ENCODE peak calls at places on chromosome 14, in four cellular contexts. J is heart left ventricle; R is CD8-positive, alpha-beta T cell; Y is fibroblast of lung. B is an unnamed sample.

GRCh38 chr14:21264025-21264801 is 5.0 kb downstream of the HNRNPC start:
- DNase-seq in J (no peak), R (no peak), Y (peak; percentile 91), B (no peak)

GRCh38 chr14:59595071-59595470 is 18.5 kb upstream of the CCDC175 start:
- DNase-seq in J (no peak), R (no peak), Y (no peak), B (no peak)

GRCh38 chr14:36658091-36659009 is 3.3 kb upstream of the PAX9 start:
- DNase-seq in J (no peak), R (no peak), Y (no peak), B (no peak)

GRCh38 chr14:49621114-49621881 is 699 bp downstream of the MGAT2 start:
- DNase-seq in J (peak; percentile 79), R (peak; percentile 63), Y (peak; percentile 68), B (peak; percentile 80)

GRCh38 chr14:22539831-22540230 is 49.2 kb downstream of the DAD1 start:
- DNase-seq in J (no peak), R (no peak), Y (no peak), B (no peak)

GRCh38 chr14:64194404-64194803 is 99.8 kb downstream of the ESR2 start:
- DNase-seq in J (no peak), R (no peak), Y (no peak), B (no peak)

GRCh38 chr14:91315844-91316267 is 71.4 kb upstream of the GPR68 start:
- DNase-seq in J (no peak), R (peak; percentile 82), Y (no peak), B (no peak)

GRCh38 chr14:39673141-39674133 is 241.2 kb upstream of the FBXO33 start:
- DNase-seq in J (no peak), R (no peak), Y (peak; percentile 69), B (no peak)

GRCh38 chr14:104442107-104442551 is 137.4 kb upstream of the C14orf180 start:
- DNase-seq in J (no peak), R (peak; percentile 4), Y (no peak), B (no peak)

GRCh38 chr14:63277784-63278183 is 41.0 kb downstream of the GPHB5 start:
- DNase-seq in J (no peak), R (no peak), Y (peak; percentile 12), B (no peak)

GRCh38 chr14:94135476-94135875 is 6.1 kb upstream of the IFI27L2 start:
- DNase-seq in J (no peak), R (no peak), Y (no peak), B (no peak)

GRCh38 chr14:103663506-103663905 is 34.5 kb downstream of the KLC1 start:
- DNase-seq in J (no peak), R (no peak), Y (no peak), B (no peak)

GRCh38 chr14:79992799-79993198 is 218.5 kb downstream of the DIO2 start:
- DNase-seq in J (no peak), R (no peak), Y (no peak), B (no peak)

GRCh38 chr14:36161781-36162180 is 14.7 kb downstream of the PTCSC3 start:
- DNase-seq in J (no peak), R (no peak), Y (no peak), B (no peak)

GRCh38 chr14:97164014-97164413 is 366.8 kb downstream of the VRK1 start:
- DNase-seq in J (no peak), R (no peak), Y (no peak), B (no peak)

GRCh38 chr14:94612174-94612573 is at the start of gene SERPINA3:
- DNase-seq in J (no peak), R (no peak), Y (peak; percentile 40), B (no peak)

GRCh38 chr14:81199084-81199483 is 21.7 kb downstream of the GTF2A1 start:
- DNase-seq in J (no peak), R (no peak), Y (no peak), B (no peak)

GRCh38 chr14:65214741-65215140 is 112.4 kb upstream of the MAX start:
- DNase-seq in J (no peak), R (no peak), Y (no peak), B (no peak)

GRCh38 chr14:73755434-73756014 is 41.3 kb upstream of the PNMA1 start:
- DNase-seq in J (no peak), R (no peak), Y (no peak), B (peak; percentile 58)

GRCh38 chr14:54866588-54866987 is 36.0 kb downstream of the GCH1 start:
- DNase-seq in J (no peak), R (no peak), Y (no peak), B (peak; percentile 21)

GRCh38 chr14:94041551-94042346 is 15.6 kb downstream of the OTUB2 start:
- DNase-seq in J (peak; percentile 49), R (no peak), Y (peak; percentile 75), B (no peak)

GRCh38 chr14:60958146-60958545 is 22.7 kb downstream of the TRMT5 start:
- DNase-seq in J (no peak), R (no peak), Y (no peak), B (no peak)

GRCh38 chr14:35971965-35972630 is 146.0 kb downstream of the BRMS1L start:
- DNase-seq in J (no peak), R (no peak), Y (no peak), B (no peak)

GRCh38 chr14:94559638-94560290 is 1.5 kb upstream of the SERPINA4 start:
- DNase-seq in J (no peak), R (no peak), Y (no peak), B (no peak)

GRCh38 chr14:80109055-80109454 is 102.2 kb downstream of the DIO2 start:
- DNase-seq in J (no peak), R (no peak), Y (no peak), B (no peak)

GRCh38 chr14:92385561-92385960 is 62.6 kb downstream of the SLC24A4 start:
- DNase-seq in J (no peak), R (no peak), Y (no peak), B (no peak)

GRCh38 chr14:55881577-55882241 is 236.5 kb upstream of the PELI2 start:
- DNase-seq in J (no peak), R (no peak), Y (peak; percentile 65), B (peak; percentile 19)

GRCh38 chr14:24692382-24693352 is 58.7 kb upstream of the GZMB start:
- DNase-seq in J (no peak), R (peak; percentile 53), Y (no peak), B (no peak)

GRCh38 chr14:21840765-21841164 is 167.1 kb upstream of the OR4E1 start:
- DNase-seq in J (no peak), R (no peak), Y (no peak), B (no peak)

GRCh38 chr14:34582117-34582680 is 42.7 kb upstream of the EAPP start:
- DNase-seq in J (no peak), R (no peak), Y (no peak), B (no peak)

GRCh38 chr14:104346608-104347007 is 208.2 kb downstream of the KIF26A start:
- DNase-seq in J (no peak), R (no peak), Y (no peak), B (no peak)

GRCh38 chr14:55514819-55515470 is 65.1 kb upstream of the KTN1 start:
- DNase-seq in J (no peak), R (no peak), Y (peak; percentile 87), B (no peak)

GRCh38 chr14:105974902-105975301 is 448.5 kb downstream of the TMEM121 start:
- DNase-seq in J (no peak), R (peak; percentile 67), Y (no peak), B (peak; percentile 64)
- H3K9me3 ChIP-seq in J (no peaks in the 10 kb centered on the region), R (no peaks in the 10 kb centered on the region), Y (no peaks in the 10 kb centered on the region), B (no peaks in the 10 kb centered on the region)

GRCh38 chr14:29716150-29716549 is 211.5 kb downstream of the PRKD1 start:
- DNase-seq in J (no peak), R (no peak), Y (peak; percentile 38), B (no peak)
- H3K9me3 ChIP-seq in J (no peaks in the 10 kb centered on the region), R (no peaks in the 10 kb centered on the region), Y (no peaks in the 10 kb centered on the region), B (no peaks in the 10 kb centered on the region)

GRCh38 chr14:87800216-87800615 is 192.8 kb downstream of the GALC start:
- DNase-seq in J (no peak), R (no peak), Y (no peak), B (no peak)
- H3K9me3 ChIP-seq in J (no peaks in the 10 kb centered on the region), R (no peaks in the 10 kb centered on the region), Y (no peaks in the 10 kb centered on the region), B (no peaks in the 10 kb centered on the region)

GRCh38 chr14:19771895-19772430 is 1.3 kb upstream of the OR4M1 start:
- DNase-seq in J (no peak), R (no peak), Y (no peak), B (no peak)

DNA sequence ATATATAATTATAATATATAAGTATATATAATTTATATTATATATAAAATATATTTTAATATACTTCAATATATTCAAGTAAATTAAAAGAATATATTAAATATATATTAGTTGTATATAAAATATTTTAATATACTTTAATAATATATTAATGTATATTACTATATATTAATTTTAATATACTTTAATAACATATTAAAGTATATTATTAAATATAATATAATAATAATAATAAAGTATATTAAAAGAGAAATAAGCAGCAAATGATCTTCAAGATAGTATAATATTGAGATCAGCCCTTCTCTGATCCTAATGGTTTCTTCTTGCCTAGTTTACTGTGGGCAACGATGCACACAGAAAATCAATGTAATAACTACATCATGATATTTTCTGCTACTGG is 2.3 kb downstream of the OR4M1 start:
- DNase-seq in J (no peak), R (no peak), Y (no peak), B (no peak)
- H3K9me3 ChIP-seq in J (no peaks in the 10 kb centered on the region), R (peaks cover 4% of the 10 kb centered on the region), Y (no peaks in the 10 kb centered on the region), B (no peaks in the 10 kb centered on the region)

DNA sequence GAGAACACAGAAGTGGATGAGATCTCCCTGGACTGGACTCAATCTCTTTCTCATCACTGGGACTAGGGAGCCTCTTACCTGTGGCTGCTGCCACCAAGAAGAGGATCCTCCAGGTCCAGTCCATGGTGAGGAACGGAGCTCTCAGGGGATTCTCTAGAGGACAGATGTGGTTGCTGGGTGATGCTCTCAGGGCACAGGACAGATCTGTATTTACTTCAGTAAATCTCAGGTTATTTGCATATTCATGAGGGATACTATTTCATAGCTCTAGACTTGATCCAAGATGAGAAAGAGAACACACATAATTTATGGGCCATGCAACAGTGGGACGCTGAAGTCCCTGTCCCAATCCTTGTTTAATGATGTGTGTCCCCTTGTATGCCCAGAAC is 460.5 kb downstream of the TMEM121 start:
- DNase-seq in J (no peak), R (no peak), Y (no peak), B (no peak)
- H3K9me3 ChIP-seq in J (no peaks in the 10 kb centered on the region), R (no peaks in the 10 kb centered on the region), Y (no peaks in the 10 kb centered on the region), B (no peaks in the 10 kb centered on the region)

DNA sequence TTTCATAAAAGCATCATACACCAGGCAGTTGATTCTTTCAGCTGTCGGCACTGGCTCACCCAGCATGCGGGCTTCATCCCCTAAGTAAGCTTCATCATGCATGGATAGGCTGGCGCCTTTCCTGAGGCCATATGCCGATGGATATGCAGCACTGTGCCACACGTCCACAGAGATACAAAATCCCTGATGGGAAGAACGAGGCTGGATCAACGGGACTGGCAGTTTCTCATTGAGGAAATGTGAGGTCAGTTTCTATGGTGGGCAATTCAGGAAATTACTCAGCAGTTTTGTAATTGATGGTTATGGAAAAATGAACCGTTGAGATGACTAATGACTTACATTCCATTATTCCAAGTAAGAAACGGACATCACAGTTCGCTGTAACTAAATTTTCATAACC is 453.8 kb downstream of the TMEM121 start:
- DNase-seq in J (no peak), R (no peak), Y (no peak), B (no peak)
- H3K9me3 ChIP-seq in J (no peaks in the 10 kb centered on the region), R (no peaks in the 10 kb centered on the region), Y (no peaks in the 10 kb centered on the region), B (no peaks in the 10 kb centered on the region)

DNA sequence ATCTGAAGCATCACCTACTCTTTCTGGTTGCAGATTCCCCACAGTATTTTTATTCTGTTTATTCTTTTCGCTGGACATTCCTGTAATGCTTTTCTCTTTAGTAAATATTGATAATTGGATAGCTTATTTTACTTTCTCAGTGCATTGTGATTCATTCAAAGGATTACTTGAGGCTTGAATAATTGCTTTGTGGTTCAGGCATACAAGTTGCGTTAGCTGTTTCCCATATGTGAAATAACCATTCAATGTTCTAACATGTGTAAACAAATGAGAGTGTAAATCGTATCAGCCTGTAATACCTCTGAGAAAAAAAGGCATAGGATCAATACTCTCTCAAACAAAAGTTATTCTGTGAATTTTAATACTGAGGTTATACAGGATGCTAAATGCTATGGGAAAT is 1004.2 kb upstream of the SEL1L start:
- DNase-seq in J (no peak), R (no peak), Y (no peak), B (no peak)
- H3K9me3 ChIP-seq in J (no peaks in the 10 kb centered on the region), R (no peaks in the 10 kb centered on the region), Y (no peaks in the 10 kb centered on the region), B (no peaks in the 10 kb centered on the region)

B was measured in BE2C.